ENCODE peak calls at places on chromosomes 5 and 9, in eight cellular contexts. One of them, this sample, is unnamed. For H3K4me1, the result is how much of the 10 kb centered on the place peaks cover.

GRCh38 chr9:115671911-115672310 is 481.7 kb upstream of the PAPPA start:
- DNase-seq in sigmoid colon: no peak
- DNase-seq in uterus: no peak
- DNase-seq in A549: no peak
- DNase-seq in psoas muscle: no peak
- DNase-seq in spleen: no peak
- DNase-seq in SK-N-SH: no peak
- DNase-seq in right cardiac atrium: no peak
- DNase-seq in this sample: no peak

GRCh38 chr9:109779711-109780452 is at the start of gene PALM2AKAP2:
- DNase-seq in psoas muscle: peak
- DNase-seq in spleen: no peak
- DNase-seq in sigmoid colon: peak
- DNase-seq in right cardiac atrium: peak
- DNase-seq in SK-N-SH: peak
- DNase-seq in uterus: peak
- DNase-seq in A549: peak
- DNase-seq in this sample: peak

GRCh38 chr5:14410068-14410941 is 171.3 kb upstream of the OTULINL start:
- DNase-seq in spleen: no peak
- DNase-seq in sigmoid colon: no peak
- DNase-seq in A549: no peak
- DNase-seq in SK-N-SH: peak
- DNase-seq in right cardiac atrium: peak
- DNase-seq in uterus: peak
- DNase-seq in psoas muscle: no peak
- DNase-seq in this sample: peak

GRCh38 chr9:18238752-18239151 is 235.2 kb upstream of the ADAMTSL1 start:
- DNase-seq in uterus: no peak
- DNase-seq in psoas muscle: no peak
- DNase-seq in SK-N-SH: no peak
- DNase-seq in sigmoid colon: no peak
- DNase-seq in spleen: no peak
- DNase-seq in A549: no peak
- DNase-seq in right cardiac atrium: no peak
- DNase-seq in this sample: no peak

GRCh38 chr9:72979405-72980100 is 26.7 kb upstream of the ALDH1A1 start:
- DNase-seq in sigmoid colon: no peak
- DNase-seq in right cardiac atrium: no peak
- DNase-seq in spleen: no peak
- DNase-seq in A549: no peak
- DNase-seq in psoas muscle: no peak
- DNase-seq in uterus: no peak
- DNase-seq in SK-N-SH: no peak
- DNase-seq in this sample: no peak

GRCh38 chr5:82858453-82859043 is 218.6 kb downstream of the TMEM167A start:
- DNase-seq in spleen: no peak
- DNase-seq in right cardiac atrium: no peak
- DNase-seq in SK-N-SH: no peak
- DNase-seq in uterus: no peak
- DNase-seq in psoas muscle: no peak
- DNase-seq in A549: no peak
- DNase-seq in sigmoid colon: no peak
- DNase-seq in this sample: no peak

GRCh38 chr5:74517700-74518099 is 122.8 kb downstream of the ENC1 start:
- DNase-seq in psoas muscle: no peak
- DNase-seq in SK-N-SH: no peak
- DNase-seq in uterus: no peak
- DNase-seq in right cardiac atrium: no peak
- DNase-seq in sigmoid colon: no peak
- DNase-seq in spleen: no peak
- DNase-seq in A549: no peak
- DNase-seq in this sample: no peak

GRCh38 chr5:154301726-154302125 is 111.2 kb downstream of the GALNT10 start:
- DNase-seq in right cardiac atrium: peak
- DNase-seq in SK-N-SH: no peak
- DNase-seq in sigmoid colon: no peak
- DNase-seq in A549: no peak
- DNase-seq in psoas muscle: no peak
- DNase-seq in uterus: no peak
- DNase-seq in spleen: no peak
- DNase-seq in this sample: no peak

GRCh38 chr5:69010443-69010842 is 83.4 kb upstream of the SLC30A5 start:
- DNase-seq in spleen: no peak
- DNase-seq in right cardiac atrium: no peak
- DNase-seq in A549: no peak
- DNase-seq in psoas muscle: no peak
- DNase-seq in SK-N-SH: no peak
- DNase-seq in sigmoid colon: no peak
- DNase-seq in uterus: no peak
- DNase-seq in this sample: no peak

GRCh38 chr9:4640027-4640426 is 22.1 kb upstream of the PLPP6 start:
- DNase-seq in sigmoid colon: no peak
- DNase-seq in A549: no peak
- DNase-seq in SK-N-SH: peak
- DNase-seq in right cardiac atrium: peak
- DNase-seq in spleen: no peak
- DNase-seq in psoas muscle: no peak
- DNase-seq in uterus: no peak
- DNase-seq in this sample: no peak

DNA sequence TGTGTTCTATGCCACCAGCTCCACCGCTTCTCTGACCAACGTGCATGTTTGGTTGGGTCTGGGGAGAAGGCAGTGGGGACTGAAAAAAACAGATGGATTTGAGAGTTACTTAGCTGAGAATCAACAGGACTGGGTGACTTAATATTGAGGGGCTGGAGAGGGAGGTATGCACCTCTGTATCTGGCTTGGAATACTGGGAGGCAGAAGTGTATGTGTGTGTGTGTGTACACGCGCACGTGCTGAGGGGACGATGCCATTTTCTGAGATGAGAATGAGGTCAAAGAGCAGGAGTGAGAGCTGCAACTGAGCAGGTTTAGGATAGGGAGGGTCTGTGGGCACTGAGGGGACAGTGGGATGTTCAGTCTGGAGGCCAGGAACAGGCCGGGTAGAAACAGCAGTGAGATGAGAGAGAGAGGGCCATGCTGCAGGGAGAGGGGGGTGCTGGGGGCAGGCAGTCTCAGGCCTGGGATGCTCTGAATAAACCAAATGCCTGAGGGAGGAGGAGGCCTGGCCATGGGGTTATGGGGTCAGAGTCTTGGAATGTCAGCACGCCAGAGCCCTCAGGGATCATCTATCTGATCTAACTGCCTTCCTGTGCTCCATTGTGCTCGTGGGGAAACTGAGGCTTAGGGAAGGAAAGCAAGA is 14.0 kb downstream of the PDGFRB start:
- DNase-seq in spleen: no peak
- DNase-seq in uterus: no peak
- DNase-seq in psoas muscle: no peak
- DNase-seq in SK-N-SH: no peak
- DNase-seq in sigmoid colon: no peak
- DNase-seq in A549: no peak
- DNase-seq in right cardiac atrium: peak
- DNase-seq in this sample: no peak
- H3K4me1 ChIP-seq in spleen: under half
- H3K4me1 ChIP-seq in uterus: half or more
- H3K4me1 ChIP-seq in psoas muscle: under half
- H3K4me1 ChIP-seq in SK-N-SH: half or more
- H3K4me1 ChIP-seq in sigmoid colon: under half
- H3K4me1 ChIP-seq in A549: half or more
- H3K4me1 ChIP-seq in right cardiac atrium: under half
- H3K4me1 ChIP-seq in this sample: half or more

DNA sequence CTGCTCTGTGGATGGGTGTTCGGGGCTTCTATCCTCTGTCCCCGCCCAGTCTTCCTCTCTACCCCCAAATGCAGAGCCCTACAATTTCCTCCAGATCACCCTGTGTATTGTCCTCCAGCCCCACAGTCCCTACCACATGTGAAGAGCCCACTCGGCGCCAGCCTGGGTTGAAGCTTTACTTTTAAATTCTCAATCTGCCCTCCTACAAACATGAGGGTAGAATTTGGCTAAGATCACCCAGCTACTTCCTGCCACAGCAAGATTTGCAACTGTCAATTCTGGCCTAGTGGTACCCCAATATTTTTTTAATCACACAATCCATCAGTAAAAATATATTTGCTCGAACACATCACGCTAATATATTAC is 3.9 kb downstream of the AKNA start:
- DNase-seq in right cardiac atrium: no peak
- DNase-seq in spleen: peak
- DNase-seq in uterus: no peak
- DNase-seq in SK-N-SH: no peak
- DNase-seq in psoas muscle: no peak
- DNase-seq in A549: no peak
- DNase-seq in sigmoid colon: no peak
- DNase-seq in this sample: no peak
- H3K4me1 ChIP-seq in right cardiac atrium: under half
- H3K4me1 ChIP-seq in spleen: half or more
- H3K4me1 ChIP-seq in uterus: under half
- H3K4me1 ChIP-seq in SK-N-SH: under half
- H3K4me1 ChIP-seq in psoas muscle: under half
- H3K4me1 ChIP-seq in A549: under half
- H3K4me1 ChIP-seq in sigmoid colon: under half
- H3K4me1 ChIP-seq in this sample: half or more

DNA sequence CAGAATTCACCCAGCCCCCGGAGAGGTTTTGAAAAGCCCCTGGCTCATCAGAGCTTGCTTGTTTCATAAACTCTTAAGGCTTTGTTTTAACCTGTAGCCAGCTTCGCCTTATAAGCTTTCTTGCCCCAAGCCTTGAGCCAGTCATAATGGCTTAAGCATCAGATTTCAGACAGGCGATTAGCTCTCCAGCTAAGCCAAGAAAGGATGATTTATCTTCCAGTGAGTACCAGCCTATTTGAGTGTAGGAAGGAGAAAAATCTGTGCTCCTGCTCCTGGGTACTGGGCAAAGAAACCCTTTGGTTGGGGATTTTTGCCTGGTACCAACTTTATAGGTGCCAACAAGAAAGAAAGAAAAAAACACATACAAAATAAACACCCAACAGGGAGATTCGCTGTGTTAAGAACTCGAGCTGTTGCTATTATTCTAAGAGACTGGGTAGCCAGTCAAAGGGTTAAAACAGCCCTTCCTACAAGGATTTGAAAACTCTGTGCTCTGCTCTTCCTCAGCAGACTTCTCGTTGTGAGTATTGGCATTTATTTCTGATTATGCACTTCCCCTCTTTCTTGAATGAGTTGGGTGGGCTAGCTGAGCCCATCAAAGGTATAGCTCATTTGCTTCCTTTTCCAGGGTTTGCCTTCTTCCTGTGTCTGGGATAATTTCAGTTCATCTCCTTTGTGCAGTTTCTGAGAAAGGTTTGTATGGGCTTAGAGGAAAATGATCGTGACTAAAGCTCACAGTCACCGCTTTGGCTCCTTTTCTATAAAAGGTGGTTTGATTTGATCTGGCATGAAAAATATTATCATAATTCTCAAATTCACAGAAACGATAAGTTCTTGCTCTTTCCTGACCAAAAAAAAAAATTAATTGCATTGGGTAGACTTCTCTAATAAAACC is 157.2 kb upstream of the DMRT1 start:
- DNase-seq in right cardiac atrium: no peak
- DNase-seq in spleen: no peak
- DNase-seq in SK-N-SH: no peak
- DNase-seq in psoas muscle: no peak
- DNase-seq in uterus: no peak
- DNase-seq in A549: no peak
- DNase-seq in sigmoid colon: no peak
- DNase-seq in this sample: no peak
- H3K4me1 ChIP-seq in right cardiac atrium: under half
- H3K4me1 ChIP-seq in spleen: under half
- H3K4me1 ChIP-seq in SK-N-SH: under half
- H3K4me1 ChIP-seq in psoas muscle: under half
- H3K4me1 ChIP-seq in uterus: under half
- H3K4me1 ChIP-seq in A549: under half
- H3K4me1 ChIP-seq in sigmoid colon: under half
- H3K4me1 ChIP-seq in this sample: half or more

GRCh38 chr9:33147770-33148169 is 19.4 kb downstream of the B4GALT1 start:
- DNase-seq in spleen: no peak
- DNase-seq in SK-N-SH: no peak
- DNase-seq in uterus: no peak
- DNase-seq in psoas muscle: no peak
- DNase-seq in right cardiac atrium: no peak
- DNase-seq in sigmoid colon: peak
- DNase-seq in A549: no peak
- DNase-seq in this sample: no peak
- H3K4me1 ChIP-seq in spleen: half or more
- H3K4me1 ChIP-seq in SK-N-SH: under half
- H3K4me1 ChIP-seq in uterus: under half
- H3K4me1 ChIP-seq in psoas muscle: half or more
- H3K4me1 ChIP-seq in right cardiac atrium: under half
- H3K4me1 ChIP-seq in sigmoid colon: under half
- H3K4me1 ChIP-seq in A549: half or more
- H3K4me1 ChIP-seq in this sample: half or more

This sample was measured in left ventricle myocardium inferior.